ENCODE peak calls at places on chromosomes 4 and X, in four cellular contexts. C is A549, N is GM12878, P is HepG2. G is an unnamed sample.

GRCh38 chr4:152374606-152375285 is 161.1 kb downstream of the FBXW7 start:
- DNase-seq in N (no peak), P (no peak), C (no peak), G (no peak)

GRCh38 chr4:103634236-103634635 is 85.5 kb downstream of the TACR3 start:
- DNase-seq in C (peak), P (no peak), N (no peak), G (no peak)

GRCh38 chr4:71593306-71593705 is 190.6 kb downstream of the GC start:
- DNase-seq in N (no peak), C (no peak), P (no peak), G (no peak)

GRCh38 chrX:118594697-118595420 is 99.2 kb downstream of the DOCK11 start:
- DNase-seq in C (no peak), P (no peak), N (no peak), G (no peak)

GRCh38 chrX:134237363-134237702 is 351 bp downstream of the CCDC160 start:
- DNase-seq in P (no peak), N (no peak), C (no peak), G (no peak)

GRCh38 chr4:121656269-121656641 is 40.5 kb downstream of the ANXA5 start:
- DNase-seq in N (peak), C (peak), P (peak), G (peak)

GRCh38 chrX:45258741-45259402 is 58.2 kb upstream of the DIPK2B start:
- DNase-seq in P (no peak), C (no peak), N (no peak), G (no peak)

GRCh38 chr4:94491322-94491721 is 39.6 kb downstream of the PDLIM5 start:
- DNase-seq in P (no peak), C (no peak), N (no peak), G (no peak)

GRCh38 chr4:182174979-182175378 is 68.2 kb upstream of the TENM3 start:
- DNase-seq in C (no peak), P (no peak), N (no peak), G (no peak)

GRCh38 chr4:150261571-150261970 is 183.3 kb downstream of the DCLK2 start:
- DNase-seq in N (no peak), C (no peak), P (no peak), G (no peak)

GRCh38 chr4:30882443-30882842 is 162.3 kb downstream of the PCDH7 start:
- DNase-seq in N (no peak), C (no peak), P (no peak), G (no peak)

GRCh38 chrX:109886122-109886761 is 116.7 kb upstream of the TMEM164 start:
- DNase-seq in P (peak), C (peak), N (no peak), G (peak)

GRCh38 chr4:151276787-151277557 is at the start of gene PRSS48:
- DNase-seq in C (peak), P (peak), N (no peak), G (peak)

GRCh38 chrX:155086202-155086840 is 15.0 kb downstream of the BRCC3 start:
- DNase-seq in C (peak), P (peak), N (no peak), G (peak)

GRCh38 chr4:44532851-44533250 is 84.2 kb upstream of the KCTD8 start:
- DNase-seq in C (no peak), N (no peak), P (no peak), G (no peak)

GRCh38 chrX:21369613-21370012 is 4.6 kb upstream of the CNKSR2 start:
- DNase-seq in P (no peak), C (no peak), N (no peak), G (peak)

GRCh38 chr4:1859389-1859753 is 3.4 kb upstream of the LETM1 start:
- DNase-seq in P (no peak), N (no peak), C (no peak), G (no peak)

GRCh38 chrX:34956915-34957314 is 14.3 kb downstream of the FAM47B start:
- DNase-seq in N (no peak), P (no peak), C (peak), G (no peak)

GRCh38 chrX:34961662-34962061 is 19.1 kb downstream of the FAM47B start:
- DNase-seq in N (no peak), C (no peak), P (no peak), G (no peak)
- TF ChIP-seq PBX3 in N (no peak), C (no peak), P (no peak), G (no peak)

GRCh38 chr4:159312236-159312635 is 209.4 kb downstream of the RAPGEF2 start:
- DNase-seq in N (no peak), P (no peak), C (no peak), G (no peak)
- TF ChIP-seq PBX3 in N (no peak), P (no peak), C (no peak), G (no peak)

GRCh38 chrX:151754042-151754419 is 19.5 kb downstream of the CNGA2 start:
- DNase-seq in P (no peak), N (no peak), C (peak), G (no peak)
- TF ChIP-seq PBX3 in P (no peak), N (no peak), C (no peak), G (no peak)

GRCh38 chrX:27598312-27598711 is 8.2 kb downstream of the DCAF8L2 start:
- DNase-seq in N (no peak), P (peak), C (no peak), G (no peak)

GRCh38 chrX:27600686-27601085 is 10.5 kb downstream of the DCAF8L2 start:
- DNase-seq in N (no peak), C (no peak), P (no peak), G (no peak)

GRCh38 chrX:27597506-27597905 is 7.4 kb downstream of the DCAF8L2 start:
- DNase-seq in N (no peak), P (no peak), C (no peak), G (no peak)

GRCh38 chrX:27599928-27600327 is 9.8 kb downstream of the DCAF8L2 start:
- DNase-seq in N (no peak), C (peak), P (peak), G (no peak)
- TF ChIP-seq PBX3 in N (no peak), C (no peak), P (no peak), G (no peak)

GRCh38 chr4:3877868-3878267 is 111.7 kb downstream of the ADRA2C start:
- DNase-seq in N (no peak), P (no peak), C (no peak), G (no peak)

GRCh38 chr4:3880595-3881120 is 114.5 kb downstream of the ADRA2C start:
- DNase-seq in C (peak), N (no peak), P (peak), G (peak)

GRCh38 chr4:3878678-3879077 is 112.5 kb downstream of the ADRA2C start:
- DNase-seq in N (no peak), P (no peak), C (no peak), G (peak)

GRCh38 chr4:3877236-3877635 is 111.1 kb downstream of the ADRA2C start:
- DNase-seq in C (no peak), P (no peak), N (no peak), G (no peak)

GRCh38 chr4:3879681-3880594 is 113.8 kb downstream of the ADRA2C start:
- DNase-seq in N (no peak), C (no peak), P (no peak), G (peak)
- TF ChIP-seq PBX3 in N (no peak), C (no peak), P (no peak), G (no peak)

DNA sequence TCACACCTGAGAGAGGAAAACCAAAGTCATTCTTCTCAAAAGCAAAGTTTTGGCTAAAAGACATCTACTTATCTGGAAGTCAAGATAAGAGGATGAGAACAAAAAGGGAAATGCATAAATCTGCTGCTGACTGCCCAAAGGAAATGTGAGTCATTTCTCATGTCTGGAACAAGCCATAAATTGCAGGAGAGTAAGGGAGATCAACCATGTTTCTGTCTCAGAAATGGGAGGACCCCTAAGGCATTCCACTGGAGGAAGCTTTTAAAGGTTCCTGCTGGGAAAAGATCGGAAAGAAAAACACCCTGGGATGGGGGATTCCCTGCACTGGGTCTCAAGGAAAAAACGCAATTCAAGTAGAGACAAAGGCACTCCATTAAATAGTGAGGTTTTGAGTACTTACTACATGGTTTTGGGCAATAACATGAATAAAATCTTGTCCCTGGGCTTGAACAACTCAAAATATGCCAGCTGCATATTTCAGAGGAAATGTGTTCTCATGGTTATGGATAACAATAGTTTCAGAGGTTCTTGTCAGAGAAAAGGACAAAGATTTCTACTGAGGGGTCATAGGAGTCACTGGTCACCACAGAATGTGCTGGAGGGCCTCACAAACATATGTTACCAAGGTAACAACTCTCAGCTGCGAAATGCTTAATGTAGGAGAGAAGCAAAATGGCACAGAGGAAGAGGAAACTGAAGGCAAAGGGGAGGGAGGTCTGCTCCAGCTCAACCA is 19.3 kb downstream of the GPR143 start:
- DNase-seq in C (no peak), N (no peak), P (no peak), G (no peak)
- TF ChIP-seq PBX3 in C (no peak), N (no peak), P (no peak), G (peak)

DNA sequence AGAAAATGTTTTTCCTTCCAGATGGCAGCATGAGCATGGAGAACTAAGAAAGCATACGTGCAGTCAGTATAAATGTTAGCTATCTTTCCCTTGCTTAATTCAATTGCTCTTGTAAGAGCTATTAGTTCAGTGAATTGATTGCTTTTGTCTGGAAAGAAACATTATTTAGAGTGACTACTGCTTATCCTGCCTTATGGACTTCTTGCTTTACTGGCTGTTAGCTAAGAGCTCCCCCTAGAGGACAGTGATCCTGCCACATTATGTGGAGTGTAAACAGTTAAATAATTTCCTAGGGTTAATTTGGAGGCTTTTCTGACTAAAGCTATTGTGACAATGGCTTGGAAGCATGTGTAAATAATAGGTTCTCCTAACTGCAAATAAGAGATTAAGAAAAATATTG is 1402.4 kb downstream of the FAM133A start:
- DNase-seq in C (peak), P (peak), N (no peak), G (peak)
- TF ChIP-seq PBX3 in C (no peak), P (no peak), N (no peak), G (no peak)

GRCh38 chrX:88988796-88989195 is 241.8 kb downstream of the CPXCR1 start:
- DNase-seq in N (no peak), P (no peak), C (no peak), G (no peak)
- TF ChIP-seq PBX3 in N (no peak), P (no peak), C (no peak), G (no peak)

G was measured in SK-N-SH.